ENCODE peak calls at places on chromosomes 6 and 20, in ten cellular contexts. E is heart left ventricle, J is astrocyte of the spinal cord, U is choroid plexus epithelial cell, O is fibroblast of mammary gland, K is lung, Z is cardiac muscle cell, F is HFF-Myc, T is mucosa of descending colon, W is left lung. V is an unnamed sample.

GRCh38 chr20:9392892-9393857 is 121.2 kb upstream of the LAMP5 start:
- DNase-seq in E (peak; percentile 77), J (peak; percentile 66), U (peak; percentile 81), O (peak; percentile 68), K (peak; percentile 65), Z (peak; percentile 82), F (no peak), T (peak; percentile 54), W (peak; percentile 72), V (peak; percentile 55)

GRCh38 chr6:13372688-13373487 is 44.6 kb upstream of the TBC1D7 start:
- DNase-seq in E (no peak), J (no peak), U (no peak), O (no peak), K (no peak), Z (no peak), F (no peak), T (no peak), W (no peak), V (no peak)

GRCh38 chr6:133286765-133287164 is 45.6 kb downstream of the EYA4 start:
- DNase-seq in E (no peak), J (peak; percentile 24), U (peak; percentile 67), O (peak; percentile 28), K (no peak), Z (peak; percentile 60), F (no peak), T (no peak), W (no peak), V (no peak)

GRCh38 chr6:154928325-154928922 is 66.7 kb upstream of the TIAM2 start:
- DNase-seq in E (no peak), J (peak; percentile 74), U (peak; percentile 81), O (peak; percentile 78), K (peak; percentile 53), Z (peak; percentile 81), F (peak; percentile 59), T (peak; percentile 37), W (no peak), V (peak; percentile 66)

GRCh38 chr6:84766796-84767590 is 2.6 kb upstream of the TBX18 start:
- DNase-seq in E (no peak), J (peak; percentile 12), U (no peak), O (no peak), K (no peak), Z (no peak), F (no peak), T (no peak), W (no peak), V (no peak)

GRCh38 chr6:150766201-150766997 is 99.1 kb upstream of the MTHFD1L start:
- DNase-seq in E (no peak), J (peak; percentile 69), U (peak; percentile 61), O (no peak), K (no peak), Z (peak; percentile 52), F (no peak), T (no peak), W (no peak), V (peak; percentile 85)

GRCh38 chr6:129679758-129680157 is 30.2 kb downstream of the ARHGAP18 start:
- DNase-seq in E (no peak), J (no peak), U (no peak), O (peak; percentile 54), K (no peak), Z (peak; percentile 33), F (no peak), T (no peak), W (no peak), V (no peak)

GRCh38 chr6:129490551-129491245 is 219.3 kb downstream of the ARHGAP18 start:
- DNase-seq in E (no peak), J (peak; percentile 98), U (peak; percentile 99), O (peak; percentile 98), K (peak; percentile 49), Z (peak; percentile 97), F (peak; percentile 95), T (no peak), W (no peak), V (peak; percentile 95)

GRCh38 chr20:58010186-58010585 is 218.3 kb downstream of the ANKRD60 start:
- DNase-seq in E (no peak), J (no peak), U (no peak), O (no peak), K (no peak), Z (no peak), F (no peak), T (no peak), W (no peak), V (no peak)

GRCh38 chr20:25059866-25060465 is 2.0 kb upstream of the ACSS1 start:
- DNase-seq in E (peak; percentile 37), J (no peak), U (no peak), O (no peak), K (no peak), Z (no peak), F (no peak), T (peak; percentile 24), W (peak; percentile 27), V (no peak)

GRCh38 chr6:56491606-56492328 is 150.9 kb downstream of the DST start:
- DNase-seq in E (no peak), J (peak; percentile 32), U (peak; percentile 48), O (peak; percentile 88), K (no peak), Z (peak; percentile 50), F (no peak), T (no peak), W (no peak), V (no peak)

GRCh38 chr6:16764188-16764950 is 3.1 kb upstream of the ATXN1 start:
- DNase-seq in E (no peak), J (peak; percentile 78), U (peak; percentile 83), O (peak; percentile 65), K (no peak), Z (peak; percentile 76), F (no peak), T (no peak), W (no peak), V (no peak)

GRCh38 chr6:21414065-21414464 is 179.5 kb upstream of the SOX4 start:
- DNase-seq in E (no peak), J (no peak), U (no peak), O (no peak), K (no peak), Z (no peak), F (no peak), T (no peak), W (no peak), V (no peak)

GRCh38 chr20:50259705-50260479 is 69.3 kb downstream of the CEBPB start:
- DNase-seq in E (peak; percentile 82), J (no peak), U (no peak), O (no peak), K (peak; percentile 54), Z (no peak), F (no peak), T (peak; percentile 72), W (peak; percentile 80), V (no peak)

GRCh38 chr6:75932067-75932466 is 140.4 kb downstream of the IMPG1 start:
- DNase-seq in E (no peak), J (peak; percentile 10), U (peak; percentile 53), O (peak; percentile 16), K (no peak), Z (peak; percentile 44), F (no peak), T (no peak), W (no peak), V (no peak)

GRCh38 chr20:49207071-49207470 is 12.1 kb upstream of the DDX27 start:
- DNase-seq in E (no peak), J (no peak), U (no peak), O (no peak), K (no peak), Z (no peak), F (no peak), T (no peak), W (no peak), V (no peak)
- TF ChIP-seq CTCF in E (no peak), J (peak; percentile 4), U (peak; percentile 31), O (peak; percentile 2), K (no peak), Z (no peak), F (no peak), T (no peak), W (no peak), V (no peak)

DNA sequence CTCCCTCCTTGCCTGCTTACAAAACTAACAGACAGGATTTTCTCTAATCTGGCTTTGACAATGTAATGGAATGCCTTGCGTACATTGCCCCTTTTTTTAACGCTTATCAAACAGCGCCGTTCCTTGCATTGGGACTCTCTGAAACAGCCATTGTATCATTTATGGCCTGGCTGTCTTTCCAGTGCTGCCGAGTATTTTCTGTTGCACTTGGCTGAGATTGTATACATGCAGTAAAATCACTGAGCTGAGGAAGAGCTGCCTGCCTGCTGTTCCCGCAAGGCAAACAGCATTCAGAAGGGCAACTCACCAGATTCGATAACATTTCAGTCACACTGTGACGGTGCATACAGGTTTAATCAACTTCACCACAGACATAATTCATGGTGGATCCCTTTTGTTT is 106.0 kb downstream of the SH3BGRL2 start:
- DNase-seq in E (no peak), J (peak; percentile 15), U (peak; percentile 33), O (no peak), K (no peak), Z (peak; percentile 50), F (no peak), T (peak; percentile 16), W (no peak), V (no peak)
- H3K4me3 ChIP-seq in E (no peak overlapping the region), J (peak overlapping the region; percentile 5), U (peak overlapping the region; percentile 42), O (no peak overlapping the region), K (no peak overlapping the region), Z (no peak overlapping the region), F (no peak overlapping the region), T (no peak overlapping the region), W (no peak overlapping the region), V (no peak overlapping the region)

GRCh38 chr20:63811491-63811875 is 19.6 kb downstream of the ZBTB46 start:
- DNase-seq in E (no peak), J (no peak), U (no peak), O (no peak), K (no peak), Z (no peak), F (no peak), T (no peak), W (no peak), V (no peak)

GRCh38 chr20:63809856-63810255 is 21.2 kb downstream of the ZBTB46 start:
- DNase-seq in E (no peak), J (no peak), U (no peak), O (no peak), K (no peak), Z (no peak), F (no peak), T (no peak), W (no peak), V (no peak)

GRCh38 chr20:63808145-63808724 is 22.8 kb downstream of the ZBTB46 start:
- DNase-seq in E (no peak), J (no peak), U (no peak), O (no peak), K (no peak), Z (no peak), F (no peak), T (no peak), W (no peak), V (no peak)

GRCh38 chr20:63808964-63809674 is 21.9 kb downstream of the ZBTB46 start:
- DNase-seq in E (no peak), J (no peak), U (no peak), O (no peak), K (no peak), Z (no peak), F (no peak), T (no peak), W (no peak), V (no peak)

GRCh38 chr20:63810730-63811490 is 20.2 kb downstream of the ZBTB46 start:
- DNase-seq in E (no peak), J (no peak), U (peak; percentile 61), O (no peak), K (no peak), Z (no peak), F (no peak), T (no peak), W (no peak), V (no peak)
- TF ChIP-seq CTCF in E (no peak), J (no peak), U (no peak), O (no peak), K (no peak), Z (no peak), F (no peak), T (no peak), W (no peak), V (no peak)

GRCh38 chr6:149233056-149233715 is 84.3 kb upstream of the TAB2 start:
- DNase-seq in E (no peak), J (peak; percentile 97), U (peak; percentile 90), O (peak; percentile 88), K (no peak), Z (peak; percentile 76), F (peak; percentile 87), T (no peak), W (no peak), V (peak; percentile 92)
- H3K4me3 ChIP-seq in E (no peak overlapping the region), J (no peak overlapping the region), U (no peak overlapping the region), O (no peak overlapping the region), K (no peak overlapping the region), Z (no peak overlapping the region), F (no peak overlapping the region), T (no peak overlapping the region), W (no peak overlapping the region), V (no peak overlapping the region)

V was measured in astrocyte of the cerebellum.